ENCODE peak calls at places on chromosome 16, in nine cellular contexts. One of them, this sample, is unnamed. For H3K4me1, the result is how much of the 10 kb centered on the place peaks cover.

GRCh38 chr16:87380875-87381274 is 2.7 kb downstream of the FBXO31 start:
- DNase-seq in endothelial cell of umbilical vein: no peak
- DNase-seq in adrenal gland: no peak
- DNase-seq in right lobe of liver: no peak
- DNase-seq in uterus: no peak
- DNase-seq in testis: no peak
- DNase-seq in breast epithelium: no peak
- DNase-seq in ovary: no peak
- DNase-seq in heart left ventricle: no peak
- DNase-seq in this sample: no peak

GRCh38 chr16:49558451-49558850 is 184.8 kb downstream of the C16orf78 start:
- DNase-seq in endothelial cell of umbilical vein: no peak
- DNase-seq in adrenal gland: no peak
- DNase-seq in right lobe of liver: no peak
- DNase-seq in uterus: no peak
- DNase-seq in testis: no peak
- DNase-seq in breast epithelium: no peak
- DNase-seq in ovary: no peak
- DNase-seq in heart left ventricle: no peak
- DNase-seq in this sample: no peak

GRCh38 chr16:17345043-17345442 is 125.7 kb downstream of the XYLT1 start:
- DNase-seq in endothelial cell of umbilical vein: no peak
- DNase-seq in adrenal gland: no peak
- DNase-seq in right lobe of liver: no peak
- DNase-seq in uterus: peak
- DNase-seq in testis: peak
- DNase-seq in breast epithelium: peak
- DNase-seq in ovary: peak
- DNase-seq in heart left ventricle: peak
- DNase-seq in this sample: no peak

GRCh38 chr16:57871457-57871856 is 69.2 kb upstream of the KIFC3 start:
- DNase-seq in endothelial cell of umbilical vein: peak
- DNase-seq in adrenal gland: no peak
- DNase-seq in right lobe of liver: no peak
- DNase-seq in uterus: no peak
- DNase-seq in testis: no peak
- DNase-seq in breast epithelium: no peak
- DNase-seq in ovary: no peak
- DNase-seq in heart left ventricle: no peak
- DNase-seq in this sample: no peak

GRCh38 chr16:82096641-82097040 is 61.6 kb downstream of the HSD17B2 start:
- DNase-seq in endothelial cell of umbilical vein: no peak
- DNase-seq in adrenal gland: no peak
- DNase-seq in right lobe of liver: no peak
- DNase-seq in uterus: no peak
- DNase-seq in testis: no peak
- DNase-seq in breast epithelium: no peak
- DNase-seq in ovary: no peak
- DNase-seq in heart left ventricle: no peak
- DNase-seq in this sample: no peak

GRCh38 chr16:13909872-13910303 is 10.1 kb upstream of the ERCC4 start:
- DNase-seq in endothelial cell of umbilical vein: peak
- DNase-seq in adrenal gland: peak
- DNase-seq in right lobe of liver: peak
- DNase-seq in uterus: peak
- DNase-seq in testis: peak
- DNase-seq in breast epithelium: peak
- DNase-seq in ovary: peak
- DNase-seq in heart left ventricle: peak
- DNase-seq in this sample: no peak

GRCh38 chr16:65523258-65523950 is 401.5 kb upstream of the CDH11 start:
- DNase-seq in endothelial cell of umbilical vein: no peak
- DNase-seq in adrenal gland: no peak
- DNase-seq in right lobe of liver: no peak
- DNase-seq in uterus: no peak
- DNase-seq in testis: no peak
- DNase-seq in breast epithelium: no peak
- DNase-seq in ovary: no peak
- DNase-seq in heart left ventricle: no peak
- DNase-seq in this sample: no peak

GRCh38 chr16:50390914-50391700 is 22.3 kb upstream of the BRD7 start:
- DNase-seq in endothelial cell of umbilical vein: no peak
- DNase-seq in adrenal gland: no peak
- DNase-seq in right lobe of liver: no peak
- DNase-seq in uterus: no peak
- DNase-seq in testis: no peak
- DNase-seq in breast epithelium: no peak
- DNase-seq in ovary: no peak
- DNase-seq in heart left ventricle: no peak
- DNase-seq in this sample: no peak

GRCh38 chr16:56787185-56787584 is 57.3 kb downstream of the NUP93 start:
- DNase-seq in endothelial cell of umbilical vein: no peak
- DNase-seq in adrenal gland: no peak
- DNase-seq in right lobe of liver: no peak
- DNase-seq in uterus: no peak
- DNase-seq in testis: no peak
- DNase-seq in breast epithelium: no peak
- DNase-seq in ovary: no peak
- DNase-seq in heart left ventricle: no peak
- DNase-seq in this sample: no peak

GRCh38 chr16:17346441-17346773 is 124.4 kb downstream of the XYLT1 start:
- DNase-seq in endothelial cell of umbilical vein: no peak
- DNase-seq in adrenal gland: no peak
- DNase-seq in right lobe of liver: no peak
- DNase-seq in uterus: no peak
- DNase-seq in testis: no peak
- DNase-seq in breast epithelium: no peak
- DNase-seq in ovary: peak
- DNase-seq in heart left ventricle: no peak
- DNase-seq in this sample: no peak

GRCh38 chr16:57373117-57373947 is 1.0 kb downstream of the CX3CL1 start:
- DNase-seq in endothelial cell of umbilical vein: no peak
- DNase-seq in adrenal gland: no peak
- DNase-seq in right lobe of liver: no peak
- DNase-seq in uterus: no peak
- DNase-seq in testis: no peak
- DNase-seq in breast epithelium: peak
- DNase-seq in ovary: no peak
- DNase-seq in heart left ventricle: no peak
- DNase-seq in this sample: no peak

GRCh38 chr16:58027341-58028167 is 2.0 kb downstream of the MMP15 start:
- DNase-seq in endothelial cell of umbilical vein: no peak
- DNase-seq in adrenal gland: peak
- DNase-seq in right lobe of liver: peak
- DNase-seq in uterus: no peak
- DNase-seq in testis: peak
- DNase-seq in breast epithelium: no peak
- DNase-seq in ovary: no peak
- DNase-seq in heart left ventricle: peak
- DNase-seq in this sample: no peak

GRCh38 chr16:82476786-82477185 is 150.0 kb upstream of the CDH13 start:
- DNase-seq in endothelial cell of umbilical vein: no peak
- DNase-seq in adrenal gland: no peak
- DNase-seq in right lobe of liver: no peak
- DNase-seq in uterus: no peak
- DNase-seq in testis: no peak
- DNase-seq in breast epithelium: no peak
- DNase-seq in ovary: no peak
- DNase-seq in heart left ventricle: no peak
- DNase-seq in this sample: no peak

GRCh38 chr16:56635441-56635967 is 3.0 kb upstream of the MT1A start:
- DNase-seq in endothelial cell of umbilical vein: no peak
- DNase-seq in adrenal gland: no peak
- DNase-seq in right lobe of liver: peak
- DNase-seq in uterus: no peak
- DNase-seq in testis: no peak
- DNase-seq in breast epithelium: no peak
- DNase-seq in ovary: no peak
- DNase-seq in heart left ventricle: no peak
- DNase-seq in this sample: no peak

GRCh38 chr16:28100810-28101532 is 37.5 kb upstream of the GSG1L start:
- DNase-seq in endothelial cell of umbilical vein: no peak
- DNase-seq in adrenal gland: no peak
- DNase-seq in right lobe of liver: no peak
- DNase-seq in uterus: no peak
- DNase-seq in testis: no peak
- DNase-seq in breast epithelium: no peak
- DNase-seq in ovary: no peak
- DNase-seq in heart left ventricle: no peak
- DNase-seq in this sample: no peak

GRCh38 chr16:64019339-64019738 is 1102.5 kb downstream of the CDH11 start:
- DNase-seq in endothelial cell of umbilical vein: no peak
- DNase-seq in adrenal gland: no peak
- DNase-seq in right lobe of liver: no peak
- DNase-seq in uterus: no peak
- DNase-seq in testis: no peak
- DNase-seq in breast epithelium: no peak
- DNase-seq in ovary: no peak
- DNase-seq in heart left ventricle: no peak
- DNase-seq in this sample: no peak

GRCh38 chr16:1366060-1366711 is 14.5 kb downstream of the GNPTG start:
- DNase-seq in endothelial cell of umbilical vein: no peak
- DNase-seq in adrenal gland: no peak
- DNase-seq in right lobe of liver: no peak
- DNase-seq in uterus: no peak
- DNase-seq in testis: no peak
- DNase-seq in breast epithelium: no peak
- DNase-seq in ovary: no peak
- DNase-seq in heart left ventricle: no peak
- DNase-seq in this sample: no peak

GRCh38 chr16:58012481-58012880 is 11.3 kb downstream of the USB1 start:
- DNase-seq in endothelial cell of umbilical vein: no peak
- DNase-seq in adrenal gland: no peak
- DNase-seq in right lobe of liver: peak
- DNase-seq in uterus: no peak
- DNase-seq in testis: no peak
- DNase-seq in breast epithelium: no peak
- DNase-seq in ovary: no peak
- DNase-seq in heart left ventricle: peak
- DNase-seq in this sample: no peak

GRCh38 chr16:85123891-85124635 is 11.8 kb upstream of the CIBAR2 start:
- DNase-seq in endothelial cell of umbilical vein: peak
- DNase-seq in adrenal gland: no peak
- DNase-seq in right lobe of liver: no peak
- DNase-seq in uterus: peak
- DNase-seq in testis: peak
- DNase-seq in breast epithelium: peak
- DNase-seq in ovary: no peak
- DNase-seq in heart left ventricle: peak
- DNase-seq in this sample: no peak

GRCh38 chr16:88289549-88290344 is 93.0 kb upstream of the ZNF469 start:
- DNase-seq in endothelial cell of umbilical vein: no peak
- DNase-seq in adrenal gland: no peak
- DNase-seq in right lobe of liver: peak
- DNase-seq in uterus: no peak
- DNase-seq in testis: no peak
- DNase-seq in breast epithelium: no peak
- DNase-seq in ovary: no peak
- DNase-seq in heart left ventricle: no peak
- DNase-seq in this sample: no peak

GRCh38 chr16:89746043-89746442 is 24.7 kb downstream of the ZNF276 start:
- DNase-seq in endothelial cell of umbilical vein: no peak
- DNase-seq in adrenal gland: no peak
- DNase-seq in right lobe of liver: no peak
- DNase-seq in uterus: no peak
- DNase-seq in testis: no peak
- DNase-seq in breast epithelium: no peak
- DNase-seq in ovary: no peak
- DNase-seq in heart left ventricle: no peak
- DNase-seq in this sample: no peak
- TF ChIP-seq POLR2A in endothelial cell of umbilical vein: no peak
- TF ChIP-seq POLR2A in adrenal gland: no peak
- TF ChIP-seq POLR2A in right lobe of liver: no peak
- TF ChIP-seq POLR2A in uterus: no peak
- TF ChIP-seq POLR2A in testis: no peak
- TF ChIP-seq POLR2A in breast epithelium: no peak
- TF ChIP-seq POLR2A in ovary: no peak
- TF ChIP-seq POLR2A in heart left ventricle: no peak
- TF ChIP-seq POLR2A in this sample: no peak

GRCh38 chr16:29710227-29711219 is 31.5 kb downstream of the QPRT start:
- DNase-seq in endothelial cell of umbilical vein: peak
- DNase-seq in adrenal gland: peak
- DNase-seq in right lobe of liver: no peak
- DNase-seq in uterus: no peak
- DNase-seq in testis: peak
- DNase-seq in breast epithelium: no peak
- DNase-seq in ovary: peak
- DNase-seq in heart left ventricle: no peak
- DNase-seq in this sample: no peak
- H3K4me3 ChIP-seq in endothelial cell of umbilical vein: no peak
- H3K4me3 ChIP-seq in adrenal gland: no peak
- H3K4me3 ChIP-seq in right lobe of liver: no peak
- H3K4me3 ChIP-seq in uterus: no peak
- H3K4me3 ChIP-seq in testis: no peak
- H3K4me3 ChIP-seq in breast epithelium: no peak
- H3K4me3 ChIP-seq in ovary: no peak
- H3K4me3 ChIP-seq in heart left ventricle: no peak
- H3K4me3 ChIP-seq in this sample: no peak

GRCh38 chr16:75014318-75014717 is 15.5 kb downstream of the ZNRF1 start:
- DNase-seq in endothelial cell of umbilical vein: no peak
- DNase-seq in adrenal gland: no peak
- DNase-seq in right lobe of liver: no peak
- DNase-seq in uterus: no peak
- DNase-seq in testis: no peak
- DNase-seq in breast epithelium: no peak
- DNase-seq in ovary: no peak
- DNase-seq in heart left ventricle: no peak
- DNase-seq in this sample: no peak
- H3K4me1 ChIP-seq in endothelial cell of umbilical vein: under half
- H3K4me1 ChIP-seq in adrenal gland: under half
- H3K4me1 ChIP-seq in right lobe of liver: under half
- H3K4me1 ChIP-seq in uterus: under half
- H3K4me1 ChIP-seq in testis: under half
- H3K4me1 ChIP-seq in breast epithelium: under half
- H3K4me1 ChIP-seq in ovary: under half
- H3K4me1 ChIP-seq in heart left ventricle: half or more
- H3K4me1 ChIP-seq in this sample: half or more

GRCh38 chr16:80540516-80541305 is at the start of gene DYNLRB2:
- DNase-seq in endothelial cell of umbilical vein: peak
- DNase-seq in adrenal gland: peak
- DNase-seq in right lobe of liver: peak
- DNase-seq in uterus: peak
- DNase-seq in testis: peak
- DNase-seq in breast epithelium: peak
- DNase-seq in ovary: peak
- DNase-seq in heart left ventricle: peak
- DNase-seq in this sample: peak
- TF ChIP-seq POLR2A in endothelial cell of umbilical vein: peak
- TF ChIP-seq POLR2A in adrenal gland: no peak
- TF ChIP-seq POLR2A in right lobe of liver: peak
- TF ChIP-seq POLR2A in uterus: no peak
- TF ChIP-seq POLR2A in testis: no peak
- TF ChIP-seq POLR2A in breast epithelium: peak
- TF ChIP-seq POLR2A in ovary: peak
- TF ChIP-seq POLR2A in heart left ventricle: no peak
- TF ChIP-seq POLR2A in this sample: peak

This sample was measured in esophagus squamous epithelium.